ENCODE peak calls at places on chromosomes 12 and 14, in eight cellular contexts. D, H, P, G, Q, T, O and R are unnamed samples.

GRCh38 chr12:29634057-29634456 is 136.6 kb upstream of the OVCH1 start:
- DNase-seq in D (no peak), H (peak), P (no peak), G (no peak), Q (no peak), T (no peak), O (peak), R (no peak)

GRCh38 chr12:5497329-5498058 is 65.6 kb downstream of the NTF3 start:
- DNase-seq in D (no peak), H (no peak), P (no peak), G (no peak), Q (no peak), T (no peak), O (no peak), R (no peak)

GRCh38 chr12:52433501-52434095 is 573 bp downstream of the KRT75 start:
- DNase-seq in D (no peak), H (no peak), P (no peak), G (no peak), Q (no peak), T (no peak), O (no peak), R (no peak)

GRCh38 chr12:68375701-68376469 is 43.7 kb upstream of the MDM1 start:
- DNase-seq in D (no peak), H (peak), P (no peak), G (no peak), Q (no peak), T (no peak), O (no peak), R (no peak)

GRCh38 chr12:100170313-100170858 is 27.7 kb upstream of the BLTP3B start:
- DNase-seq in D (no peak), H (no peak), P (no peak), G (no peak), Q (no peak), T (no peak), O (peak), R (no peak)

GRCh38 chr14:87457727-87458126 is 535.3 kb downstream of the GALC start:
- DNase-seq in D (no peak), H (peak), P (no peak), G (no peak), Q (no peak), T (no peak), O (no peak), R (no peak)

GRCh38 chr14:72752034-72752412 is 141.9 kb downstream of the DPF3 start:
- DNase-seq in D (no peak), H (no peak), P (no peak), G (no peak), Q (no peak), T (no peak), O (no peak), R (no peak)

GRCh38 chr14:94355191-94355794 is 32.2 kb upstream of the SERPINA6 start:
- DNase-seq in D (peak), H (peak), P (no peak), G (no peak), Q (no peak), T (peak), O (no peak), R (peak)

GRCh38 chr12:50672158-50672557 is 91.7 kb upstream of the ATF1 start:
- DNase-seq in D (no peak), H (no peak), P (no peak), G (no peak), Q (no peak), T (no peak), O (no peak), R (no peak)

GRCh38 chr12:56839489-56840442 is 76.6 kb downstream of the HSD17B6 start:
- DNase-seq in D (peak), H (peak), P (peak), G (no peak), Q (peak), T (peak), O (peak), R (peak)

GRCh38 chr12:116982721-116983502 is 72.2 kb downstream of the FBXW8 start:
- DNase-seq in D (peak), H (peak), P (no peak), G (no peak), Q (no peak), T (no peak), O (no peak), R (no peak)

GRCh38 chr12:30909088-30909688 is 17.4 kb upstream of the TSPAN11 start:
- DNase-seq in D (no peak), H (peak), P (no peak), G (no peak), Q (no peak), T (no peak), O (no peak), R (peak)

GRCh38 chr14:71773900-71774481 is 158.2 kb upstream of the RGS6 start:
- DNase-seq in D (no peak), H (no peak), P (no peak), G (no peak), Q (no peak), T (no peak), O (no peak), R (no peak)

GRCh38 chr14:104442107-104442551 is 137.4 kb upstream of the C14orf180 start:
- DNase-seq in D (no peak), H (no peak), P (no peak), G (no peak), Q (peak), T (no peak), O (no peak), R (peak)

GRCh38 chr12:22518998-22519397 is 25.3 kb downstream of the C2CD5 start:
- DNase-seq in D (no peak), H (peak), P (no peak), G (no peak), Q (no peak), T (no peak), O (no peak), R (no peak)

GRCh38 chr14:32820686-32821085 is 118.0 kb upstream of the NPAS3 start:
- DNase-seq in D (no peak), H (no peak), P (no peak), G (no peak), Q (no peak), T (no peak), O (no peak), R (no peak)

GRCh38 chr14:58955294-58955821 is 233.1 kb upstream of the DAAM1 start:
- DNase-seq in D (no peak), H (no peak), P (no peak), G (no peak), Q (no peak), T (no peak), O (no peak), R (no peak)

GRCh38 chr12:51162217-51162616 is 10.7 kb downstream of the TFCP2 start:
- DNase-seq in D (no peak), H (no peak), P (no peak), G (no peak), Q (no peak), T (no peak), O (no peak), R (no peak)

GRCh38 chr12:120048258-120048657 is 59.2 kb downstream of the BICDL1 start:
- DNase-seq in D (no peak), H (no peak), P (no peak), G (no peak), Q (no peak), T (no peak), O (no peak), R (no peak)

GRCh38 chr12:31033146-31033545 is 40.5 kb upstream of the DDX11 start:
- DNase-seq in D (no peak), H (no peak), P (no peak), G (no peak), Q (no peak), T (no peak), O (no peak), R (no peak)

GRCh38 chr14:101964297-101965144 is at the start of gene DYNC1H1:
- DNase-seq in D (peak), H (peak), P (peak), G (peak), Q (peak), T (peak), O (peak), R (peak)

GRCh38 chr12:70652451-70652850 is 15.2 kb upstream of the PTPRB start:
- DNase-seq in D (no peak), H (no peak), P (no peak), G (no peak), Q (no peak), T (no peak), O (no peak), R (no peak)

GRCh38 chr12:79690606-79691298 is at the start of gene PAWR:
- DNase-seq in D (peak), H (peak), P (no peak), G (no peak), Q (peak), T (peak), O (peak), R (peak)

GRCh38 chr12:118409834-118410233 is 33.5 kb downstream of the SUDS3 start:
- DNase-seq in D (no peak), H (no peak), P (no peak), G (no peak), Q (no peak), T (no peak), O (no peak), R (no peak)

GRCh38 chr12:17992002-17992656 is 97.9 kb downstream of the RERGL start:
- DNase-seq in D (no peak), H (peak), P (peak), G (no peak), Q (no peak), T (peak), O (no peak), R (no peak)

GRCh38 chr12:46153267-46153872 is 115.5 kb downstream of the SLC38A1 start:
- DNase-seq in D (no peak), H (peak), P (no peak), G (no peak), Q (no peak), T (no peak), O (peak), R (no peak)

GRCh38 chr12:121964813-121965643 is 46.6 kb downstream of the CFAP251 start:
- DNase-seq in D (no peak), H (peak), P (no peak), G (no peak), Q (peak), T (no peak), O (peak), R (no peak)

GRCh38 chr12:131640436-131640969 is 70.4 kb upstream of the SFSWAP start:
- DNase-seq in D (no peak), H (no peak), P (no peak), G (no peak), Q (peak), T (no peak), O (no peak), R (no peak)